ENCODE peak calls at places on chromosomes 11 and 22, in seven cellular contexts. One of them, this sample, is unnamed.

GRCh38 chr11:37786214-37786755 is 1188.2 kb upstream of the RAG2 start:
- DNase-seq in aorta: no peak
- DNase-seq in neural crest cell: no peak
- DNase-seq in stimulated activated CD8-positive, alpha-beta memory T cell treated with anti-CD3 and anti-CD28 coated beads, Interleukin-2, amount 100 ng/mL, for 48 hours: no peak
- DNase-seq in fibroblast of mammary gland: peak; percentile 45
- DNase-seq in AG09319: no peak
- DNase-seq in A549: no peak
- DNase-seq in this sample: no peak

GRCh38 chr11:70454197-70454767 is 56.0 kb downstream of the CTTN start:
- DNase-seq in A549: no peak
- DNase-seq in fibroblast of mammary gland: no peak
- DNase-seq in AG09319: no peak
- DNase-seq in neural crest cell: no peak
- DNase-seq in stimulated activated CD8-positive, alpha-beta memory T cell treated with anti-CD3 and anti-CD28 coated beads, Interleukin-2, amount 100 ng/mL, for 48 hours: no peak
- DNase-seq in aorta: no peak
- DNase-seq in this sample: no peak

GRCh38 chr11:86484795-86485166 is 110.1 kb downstream of the CCDC81 start:
- DNase-seq in AG09319: no peak
- DNase-seq in stimulated activated CD8-positive, alpha-beta memory T cell treated with anti-CD3 and anti-CD28 coated beads, Interleukin-2, amount 100 ng/mL, for 48 hours: no peak
- DNase-seq in neural crest cell: no peak
- DNase-seq in A549: no peak
- DNase-seq in fibroblast of mammary gland: peak; percentile 27
- DNase-seq in aorta: no peak
- DNase-seq in this sample: no peak

GRCh38 chr11:29184939-29185890 is 831.6 kb downstream of the KCNA4 start:
- DNase-seq in fibroblast of mammary gland: peak; percentile 76
- DNase-seq in neural crest cell: no peak
- DNase-seq in AG09319: peak; percentile 67
- DNase-seq in aorta: no peak
- DNase-seq in A549: no peak
- DNase-seq in stimulated activated CD8-positive, alpha-beta memory T cell treated with anti-CD3 and anti-CD28 coated beads, Interleukin-2, amount 100 ng/mL, for 48 hours: no peak
- DNase-seq in this sample: no peak

GRCh38 chr11:122665882-122666281 is 10.4 kb downstream of the UBASH3B start:
- DNase-seq in fibroblast of mammary gland: no peak
- DNase-seq in neural crest cell: no peak
- DNase-seq in aorta: no peak
- DNase-seq in AG09319: no peak
- DNase-seq in stimulated activated CD8-positive, alpha-beta memory T cell treated with anti-CD3 and anti-CD28 coated beads, Interleukin-2, amount 100 ng/mL, for 48 hours: no peak
- DNase-seq in A549: no peak
- DNase-seq in this sample: no peak

GRCh38 chr11:74535371-74536118 is 42.0 kb upstream of the LIPT2 start:
- DNase-seq in fibroblast of mammary gland: no peak
- DNase-seq in A549: no peak
- DNase-seq in AG09319: no peak
- DNase-seq in neural crest cell: no peak
- DNase-seq in stimulated activated CD8-positive, alpha-beta memory T cell treated with anti-CD3 and anti-CD28 coated beads, Interleukin-2, amount 100 ng/mL, for 48 hours: no peak
- DNase-seq in aorta: no peak
- DNase-seq in this sample: no peak

GRCh38 chr11:30107899-30108298 is 91.1 kb upstream of the KCNA4 start:
- DNase-seq in A549: no peak
- DNase-seq in stimulated activated CD8-positive, alpha-beta memory T cell treated with anti-CD3 and anti-CD28 coated beads, Interleukin-2, amount 100 ng/mL, for 48 hours: no peak
- DNase-seq in fibroblast of mammary gland: peak; percentile 75
- DNase-seq in AG09319: no peak
- DNase-seq in aorta: no peak
- DNase-seq in neural crest cell: no peak
- DNase-seq in this sample: no peak

GRCh38 chr22:39906207-39906606 is 5.3 kb downstream of the GRAP2 start:
- DNase-seq in stimulated activated CD8-positive, alpha-beta memory T cell treated with anti-CD3 and anti-CD28 coated beads, Interleukin-2, amount 100 ng/mL, for 48 hours: no peak
- DNase-seq in AG09319: no peak
- DNase-seq in neural crest cell: no peak
- DNase-seq in aorta: no peak
- DNase-seq in A549: no peak
- DNase-seq in fibroblast of mammary gland: no peak
- DNase-seq in this sample: no peak

GRCh38 chr11:123473941-123474668 is 44.0 kb downstream of the GRAMD1B start:
- DNase-seq in fibroblast of mammary gland: peak; percentile 97
- DNase-seq in aorta: no peak
- DNase-seq in A549: peak; percentile 50
- DNase-seq in AG09319: peak; percentile 56
- DNase-seq in neural crest cell: no peak
- DNase-seq in stimulated activated CD8-positive, alpha-beta memory T cell treated with anti-CD3 and anti-CD28 coated beads, Interleukin-2, amount 100 ng/mL, for 48 hours: no peak
- DNase-seq in this sample: no peak

GRCh38 chr22:20613301-20613700 is 105.9 kb downstream of the MED15 start:
- DNase-seq in AG09319: no peak
- DNase-seq in neural crest cell: no peak
- DNase-seq in stimulated activated CD8-positive, alpha-beta memory T cell treated with anti-CD3 and anti-CD28 coated beads, Interleukin-2, amount 100 ng/mL, for 48 hours: no peak
- DNase-seq in aorta: no peak
- DNase-seq in fibroblast of mammary gland: no peak
- DNase-seq in A549: no peak
- DNase-seq in this sample: no peak

GRCh38 chr11:2801711-2802388 is 83.7 kb downstream of the CDKN1C start:
- DNase-seq in stimulated activated CD8-positive, alpha-beta memory T cell treated with anti-CD3 and anti-CD28 coated beads, Interleukin-2, amount 100 ng/mL, for 48 hours: no peak
- DNase-seq in aorta: peak; percentile 42
- DNase-seq in AG09319: no peak
- DNase-seq in fibroblast of mammary gland: no peak
- DNase-seq in neural crest cell: no peak
- DNase-seq in A549: no peak
- DNase-seq in this sample: no peak

GRCh38 chr11:76579047-76579751 is 91.3 kb downstream of the LRRC32 start:
- DNase-seq in aorta: peak; percentile 92
- DNase-seq in AG09319: no peak
- DNase-seq in stimulated activated CD8-positive, alpha-beta memory T cell treated with anti-CD3 and anti-CD28 coated beads, Interleukin-2, amount 100 ng/mL, for 48 hours: no peak
- DNase-seq in neural crest cell: no peak
- DNase-seq in A549: no peak
- DNase-seq in fibroblast of mammary gland: peak; percentile 65
- DNase-seq in this sample: no peak

GRCh38 chr11:70078095-70078795 is at the start of gene ANO1:
- DNase-seq in fibroblast of mammary gland: no peak
- DNase-seq in A549: no peak
- DNase-seq in aorta: peak; percentile 50
- DNase-seq in neural crest cell: no peak
- DNase-seq in AG09319: no peak
- DNase-seq in stimulated activated CD8-positive, alpha-beta memory T cell treated with anti-CD3 and anti-CD28 coated beads, Interleukin-2, amount 100 ng/mL, for 48 hours: no peak
- DNase-seq in this sample: no peak

GRCh38 chr11:114606003-114606801 is 10.6 kb upstream of the NXPE4 start:
- DNase-seq in fibroblast of mammary gland: peak; percentile 8
- DNase-seq in aorta: no peak
- DNase-seq in AG09319: no peak
- DNase-seq in stimulated activated CD8-positive, alpha-beta memory T cell treated with anti-CD3 and anti-CD28 coated beads, Interleukin-2, amount 100 ng/mL, for 48 hours: no peak
- DNase-seq in neural crest cell: no peak
- DNase-seq in A549: no peak
- DNase-seq in this sample: no peak

GRCh38 chr11:80330302-80330701 is 889.5 kb upstream of the TENM4 start:
- DNase-seq in A549: no peak
- DNase-seq in AG09319: no peak
- DNase-seq in fibroblast of mammary gland: peak; percentile 44
- DNase-seq in stimulated activated CD8-positive, alpha-beta memory T cell treated with anti-CD3 and anti-CD28 coated beads, Interleukin-2, amount 100 ng/mL, for 48 hours: no peak
- DNase-seq in neural crest cell: no peak
- DNase-seq in aorta: no peak
- DNase-seq in this sample: no peak

GRCh38 chr11:43756575-43756974 is 76.0 kb downstream of the HSD17B12 start:
- DNase-seq in fibroblast of mammary gland: peak; percentile 47
- DNase-seq in A549: no peak
- DNase-seq in AG09319: no peak
- DNase-seq in aorta: no peak
- DNase-seq in stimulated activated CD8-positive, alpha-beta memory T cell treated with anti-CD3 and anti-CD28 coated beads, Interleukin-2, amount 100 ng/mL, for 48 hours: no peak
- DNase-seq in neural crest cell: no peak
- DNase-seq in this sample: no peak

GRCh38 chr22:44273175-44273574 is 39.6 kb downstream of the SHISAL1 start:
- DNase-seq in A549: no peak
- DNase-seq in neural crest cell: no peak
- DNase-seq in stimulated activated CD8-positive, alpha-beta memory T cell treated with anti-CD3 and anti-CD28 coated beads, Interleukin-2, amount 100 ng/mL, for 48 hours: no peak
- DNase-seq in fibroblast of mammary gland: no peak
- DNase-seq in AG09319: no peak
- DNase-seq in aorta: no peak
- DNase-seq in this sample: no peak

GRCh38 chr22:25208743-25209505 is 9.3 kb downstream of the CRYBB3 start:
- DNase-seq in stimulated activated CD8-positive, alpha-beta memory T cell treated with anti-CD3 and anti-CD28 coated beads, Interleukin-2, amount 100 ng/mL, for 48 hours: no peak
- DNase-seq in AG09319: no peak
- DNase-seq in aorta: no peak
- DNase-seq in fibroblast of mammary gland: no peak
- DNase-seq in A549: no peak
- DNase-seq in neural crest cell: no peak
- DNase-seq in this sample: no peak

GRCh38 chr11:1335811-1336761 is 26.7 kb upstream of the TOLLIP start:
- DNase-seq in fibroblast of mammary gland: peak; percentile 85
- DNase-seq in aorta: peak; percentile 81
- DNase-seq in A549: no peak
- DNase-seq in stimulated activated CD8-positive, alpha-beta memory T cell treated with anti-CD3 and anti-CD28 coated beads, Interleukin-2, amount 100 ng/mL, for 48 hours: peak; percentile 40
- DNase-seq in AG09319: peak; percentile 63
- DNase-seq in neural crest cell: peak; percentile 58
- DNase-seq in this sample: peak; percentile 64

GRCh38 chr22:39205344-39206021 is 39.3 kb downstream of the PDGFB start:
- DNase-seq in aorta: peak; percentile 35
- DNase-seq in AG09319: no peak
- DNase-seq in fibroblast of mammary gland: peak; percentile 75
- DNase-seq in neural crest cell: no peak
- DNase-seq in stimulated activated CD8-positive, alpha-beta memory T cell treated with anti-CD3 and anti-CD28 coated beads, Interleukin-2, amount 100 ng/mL, for 48 hours: peak; percentile 21
- DNase-seq in A549: peak; percentile 76
- DNase-seq in this sample: no peak

GRCh38 chr11:84642500-84642899 is 984.6 kb downstream of the DLG2 start:
- DNase-seq in AG09319: no peak
- DNase-seq in aorta: no peak
- DNase-seq in neural crest cell: no peak
- DNase-seq in A549: no peak
- DNase-seq in fibroblast of mammary gland: no peak
- DNase-seq in stimulated activated CD8-positive, alpha-beta memory T cell treated with anti-CD3 and anti-CD28 coated beads, Interleukin-2, amount 100 ng/mL, for 48 hours: no peak
- DNase-seq in this sample: no peak

GRCh38 chr22:17446704-17447103 is 77.4 kb downstream of the CECR2 start:
- DNase-seq in neural crest cell: no peak
- DNase-seq in aorta: no peak
- DNase-seq in stimulated activated CD8-positive, alpha-beta memory T cell treated with anti-CD3 and anti-CD28 coated beads, Interleukin-2, amount 100 ng/mL, for 48 hours: no peak
- DNase-seq in fibroblast of mammary gland: no peak
- DNase-seq in A549: no peak
- DNase-seq in AG09319: no peak
- DNase-seq in this sample: no peak

GRCh38 chr11:101880208-101880607 is 34.6 kb upstream of the CEP126 start:
- DNase-seq in A549: no peak
- DNase-seq in fibroblast of mammary gland: peak; percentile 82
- DNase-seq in neural crest cell: no peak
- DNase-seq in stimulated activated CD8-positive, alpha-beta memory T cell treated with anti-CD3 and anti-CD28 coated beads, Interleukin-2, amount 100 ng/mL, for 48 hours: no peak
- DNase-seq in aorta: no peak
- DNase-seq in AG09319: no peak
- DNase-seq in this sample: peak; percentile 3